ENCODE peak calls at places on chromosomes 2 and 18, in five cellular contexts. Q is heart left ventricle, E is BE2C, X is lower lobe of right lung, M is mucosa of descending colon. K is an unnamed sample.
A peak's percentile ranks its signal among the peaks of the same experiment; 100 is the strongest.

GRCh38 chr18:13603304-13604019 is 122.9 kb downstream of the FAM210A start:
- DNase-seq in Q (no peak), E (no peak), X (no peak), M (no peak), K (no peak)

GRCh38 chr18:75727479-75727878 is 300.0 kb upstream of the SMIM21 start:
- DNase-seq in Q (no peak), E (peak; percentile 45), X (no peak), M (peak; percentile 57), K (no peak)

GRCh38 chr2:44954306-44954901 is 12.9 kb downstream of the SIX3 start:
- DNase-seq in Q (no peak), E (no peak), X (no peak), M (no peak), K (no peak)

GRCh38 chr2:98847853-98848252 is 88.2 kb downstream of the CRACDL start:
- DNase-seq in Q (no peak), E (no peak), X (no peak), M (no peak), K (no peak)

GRCh38 chr2:52017836-52018235 is 985.9 kb upstream of the NRXN1 start:
- DNase-seq in Q (no peak), E (no peak), X (no peak), M (no peak), K (no peak)

GRCh38 chr2:10790228-10790973 is 22.2 kb downstream of the PDIA6 start:
- DNase-seq in Q (no peak), E (no peak), X (no peak), M (peak; percentile 49), K (no peak)

GRCh38 chr2:74430502-74430901 is 9.0 kb downstream of the WDR54 start:
- DNase-seq in Q (no peak), E (no peak), X (no peak), M (no peak), K (no peak)

GRCh38 chr2:68104111-68104835 is 41.5 kb upstream of the C1D start:
- DNase-seq in Q (no peak), E (no peak), X (no peak), M (no peak), K (no peak)

GRCh38 chr2:57842531-57842930 is 204.1 kb upstream of the VRK2 start:
- DNase-seq in Q (no peak), E (no peak), X (no peak), M (no peak), K (no peak)

GRCh38 chr2:146853741-146854444 is 990.9 kb upstream of the ACVR2A start:
- DNase-seq in Q (no peak), E (no peak), X (no peak), M (no peak), K (no peak)

GRCh38 chr2:184780944-184781343 is 182.6 kb downstream of the ZNF804A start:
- DNase-seq in Q (no peak), E (no peak), X (no peak), M (no peak), K (no peak)

GRCh38 chr2:161419338-161419965 is 3.4 kb downstream of the TBR1 start:
- DNase-seq in Q (no peak), E (no peak), X (no peak), M (no peak), K (no peak)

GRCh38 chr2:191470306-191470705 is 207.6 kb upstream of the NABP1 start:
- DNase-seq in Q (no peak), E (no peak), X (no peak), M (no peak), K (no peak)

GRCh38 chr18:49018961-49019445 is 68.2 kb upstream of the SMAD7 start:
- DNase-seq in Q (peak; percentile 14), E (no peak), X (no peak), M (no peak), K (no peak)

GRCh38 chr2:228658998-228659397 is 477.5 kb upstream of the SPHKAP start:
- DNase-seq in Q (no peak), E (no peak), X (no peak), M (no peak), K (no peak)

GRCh38 chr18:63070750-63071502 is 248.6 kb downstream of the BCL2 start:
- DNase-seq in Q (no peak), E (no peak), X (no peak), M (no peak), K (no peak)

GRCh38 chr2:210399440-210400041 is 77.0 kb downstream of the LANCL1 start:
- DNase-seq in Q (no peak), E (no peak), X (no peak), M (no peak), K (no peak)

GRCh38 chr18:74982946-74983635 is 225.8 kb downstream of the PTGR3 start:
- DNase-seq in Q (no peak), E (no peak), X (no peak), M (no peak), K (no peak)

GRCh38 chr2:64036343-64036742 is 17.1 kb upstream of the VPS54 start:
- DNase-seq in Q (no peak), E (no peak), X (no peak), M (no peak), K (no peak)

GRCh38 chr2:7032371-7032770 is 115.2 kb downstream of the RNF144A start:
- DNase-seq in Q (no peak), E (no peak), X (no peak), M (no peak), K (no peak)

GRCh38 chr2:105777506-105778343 is 33.0 kb downstream of the NCK2 start:
- DNase-seq in Q (no peak), E (no peak), X (no peak), M (no peak), K (no peak)

GRCh38 chr2:20578895-20579825 is 71.7 kb downstream of the HS1BP3 start:
- DNase-seq in Q (peak; percentile 89), E (peak; percentile 92), X (peak; percentile 60), M (peak; percentile 47), K (no peak)

GRCh38 chr2:109031481-109032228 is 42.6 kb upstream of the EDAR start:
- DNase-seq in Q (peak; percentile 32), E (peak; percentile 42), X (peak; percentile 64), M (peak; percentile 51), K (peak; percentile 59)

DNA sequence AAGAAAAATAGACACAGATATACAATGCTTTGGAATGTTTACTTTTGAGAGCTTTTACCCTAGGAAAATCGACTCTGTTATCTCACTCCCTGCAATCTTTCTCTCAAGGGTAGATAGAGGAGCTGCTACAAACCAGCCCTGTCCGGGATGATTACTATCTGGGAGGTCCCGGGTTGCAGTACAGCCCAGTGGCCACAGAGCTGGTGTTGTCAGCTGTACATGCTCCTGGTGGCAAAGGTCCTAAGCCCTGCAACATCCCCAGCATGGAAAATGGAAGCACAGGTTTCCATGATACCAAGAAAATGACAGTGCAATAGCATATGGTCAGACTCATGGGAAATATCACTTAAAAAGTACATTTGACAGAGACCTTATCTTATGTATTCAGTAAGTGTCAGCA is 570.5 kb upstream of the SOX11 start:
- DNase-seq in Q (no peak), E (no peak), X (no peak), M (no peak), K (no peak)
- H3K9me3 ChIP-seq in Q (no peaks in the 10 kb centered on the region), E (no peaks in the 10 kb centered on the region), X (no peaks in the 10 kb centered on the region), M (peaks cover 43% of the 10 kb centered on the region), K (no peaks in the 10 kb centered on the region)

GRCh38 chr2:128310761-128311160 is 7.9 kb downstream of the HS6ST1 start:
- DNase-seq in Q (peak; percentile 13), E (no peak), X (peak; percentile 18), M (no peak), K (no peak)

GRCh38 chr2:128312411-128312810 is 6.3 kb downstream of the HS6ST1 start:
- DNase-seq in Q (peak; percentile 9), E (no peak), X (peak; percentile 28), M (no peak), K (no peak)

GRCh38 chr2:128311216-128311754 is 7.4 kb downstream of the HS6ST1 start:
- DNase-seq in Q (peak; percentile 6), E (no peak), X (no peak), M (no peak), K (no peak)

GRCh38 chr2:128313076-128313836 is 5.4 kb downstream of the HS6ST1 start:
- DNase-seq in Q (no peak), E (peak; percentile 39), X (peak; percentile 40), M (no peak), K (no peak)

GRCh38 chr2:128311755-128312341 is 6.8 kb downstream of the HS6ST1 start:
- DNase-seq in Q (peak; percentile 13), E (no peak), X (peak; percentile 35), M (no peak), K (no peak)
- H3K4me1 ChIP-seq in Q (peaks cover 65% of the 10 kb centered on the region), E (no peaks in the 10 kb centered on the region), X (peaks cover 77% of the 10 kb centered on the region), M (peaks cover 15% of the 10 kb centered on the region), K (peaks cover 13% of the 10 kb centered on the region)

GRCh38 chr2:176093145-176093888 is 796 bp downstream of the HOXD13 start:
- DNase-seq in Q (no peak), E (no peak), X (no peak), M (no peak), K (no peak)
- H3K4me3 ChIP-seq in Q (peak overlapping the region; percentile 18), E (peak overlapping the region; percentile 45), X (peak overlapping the region; percentile 20), M (no peak overlapping the region), K (no peak overlapping the region)

GRCh38 chr2:135086222-135086621 is 34.1 kb downstream of the RAB3GAP1 start:
- DNase-seq in Q (no peak), E (no peak), X (no peak), M (no peak), K (no peak)
- H3K9me3 ChIP-seq in Q (no peaks in the 10 kb centered on the region), E (no peaks in the 10 kb centered on the region), X (no peaks in the 10 kb centered on the region), M (no peaks in the 10 kb centered on the region), K (no peaks in the 10 kb centered on the region)

GRCh38 chr18:43001821-43002220 is 113.7 kb downstream of the RIT2 start:
- DNase-seq in Q (no peak), E (no peak), X (no peak), M (no peak), K (no peak)
- H3K4me1 ChIP-seq in Q (no peaks in the 10 kb centered on the region), E (no peaks in the 10 kb centered on the region), X (no peaks in the 10 kb centered on the region), M (no peaks in the 10 kb centered on the region), K (no peaks in the 10 kb centered on the region)

GRCh38 chr2:8584174-8585066 is 97.4 kb upstream of the ID2 start:
- DNase-seq in Q (no peak), E (no peak), X (peak; percentile 39), M (no peak), K (no peak)
- H3K4me3 ChIP-seq in Q (peak overlapping the region; percentile 31), E (no peak overlapping the region), X (peak overlapping the region; percentile 39), M (no peak overlapping the region), K (no peak overlapping the region)